ENCODE peak calls at places on chromosomes 11 and 22, in ten cellular contexts. K is RPMI8226; B is T-helper 1 cell; L is amniotic epithelial cell; C is NCI-H1436; T is activated CD8-positive, alpha-beta T cell treated with anti-CD3 and anti-CD28 coated beads for 36 hours; W is left kidney; J is CD8-positive, alpha-beta T cell; H is fibroblast of lung; S is H9. Y is an unnamed sample.

GRCh38 chr11:130846606-130847005 is 69.7 kb downstream of the SNX19 start:
- DNase-seq in L (no peak), B (no peak), H (no peak), C (no peak), S (no peak), J (no peak), K (peak), T (no peak), W (no peak), Y (no peak)

GRCh38 chr22:50399751-50400331 is 56.7 kb downstream of the PPP6R2 start:
- DNase-seq in S (peak), W (peak), B (no peak), T (peak), K (peak), L (peak), H (no peak), C (no peak), J (peak), Y (peak)

GRCh38 chr11:77819921-77820564 is 479 bp downstream of the RSF1 start:
- DNase-seq in S (peak), B (peak), J (peak), C (peak), H (peak), T (peak), W (peak), K (peak), L (peak), Y (peak)

GRCh38 chr11:32400196-32400595 is 35.1 kb downstream of the WT1 start:
- DNase-seq in B (no peak), J (no peak), C (no peak), S (peak), H (peak), L (peak), K (no peak), T (no peak), W (no peak), Y (no peak)

GRCh38 chr22:47806894-47807293 is 1044.4 kb downstream of the TBC1D22A start:
- DNase-seq in W (no peak), L (no peak), T (no peak), K (no peak), S (no peak), H (no peak), B (no peak), C (no peak), J (no peak), Y (no peak)

GRCh38 chr22:45869448-45869847 is 107.5 kb downstream of the WNT7B start:
- DNase-seq in J (no peak), W (no peak), S (no peak), L (no peak), H (no peak), B (no peak), K (no peak), C (no peak), T (no peak), Y (no peak)

GRCh38 chr11:44104472-44105294 is 9.2 kb downstream of the EXT2 start:
- DNase-seq in C (no peak), K (no peak), J (no peak), S (peak), T (no peak), L (peak), H (peak), W (no peak), B (no peak), Y (no peak)

GRCh38 chr11:26137651-26138050 is 194.3 kb upstream of the ANO3 start:
- DNase-seq in T (no peak), K (no peak), L (no peak), C (no peak), B (no peak), S (no peak), W (no peak), J (no peak), H (peak), Y (no peak)

GRCh38 chr11:94694309-94695060 is 73.7 kb upstream of the AMOTL1 start:
- DNase-seq in T (no peak), J (no peak), C (no peak), S (no peak), K (no peak), L (no peak), B (no peak), W (peak), H (no peak), Y (no peak)

GRCh38 chr11:72144807-72145565 is 9.5 kb downstream of the FOLR3 start:
- DNase-seq in C (no peak), J (no peak), L (peak), B (no peak), W (no peak), H (peak), T (no peak), K (no peak), S (no peak), Y (no peak)

GRCh38 chr11:12715941-12716340 is 41.7 kb downstream of the TEAD1 start:
- DNase-seq in W (no peak), K (no peak), C (no peak), H (no peak), T (no peak), B (no peak), S (no peak), L (no peak), J (no peak), Y (no peak)

GRCh38 chr22:17198188-17199130 is 20.8 kb downstream of the ADA2 start:
- DNase-seq in T (no peak), J (no peak), H (no peak), B (no peak), K (no peak), C (peak), W (peak), S (peak), L (no peak), Y (no peak)

GRCh38 chr11:130801287-130802146 is 114.8 kb downstream of the SNX19 start:
- DNase-seq in C (no peak), L (no peak), W (peak), B (no peak), S (no peak), H (peak), J (no peak), T (no peak), K (peak), Y (no peak)

GRCh38 chr11:77752518-77752917 is 68.0 kb downstream of the RSF1 start:
- DNase-seq in S (peak), B (no peak), K (no peak), T (no peak), W (peak), L (peak), J (no peak), H (peak), C (no peak), Y (no peak)

GRCh38 chr11:67732045-67732787 is 57.8 kb upstream of the ALDH3B2 start:
- DNase-seq in W (peak), L (no peak), T (peak), S (peak), J (peak), B (no peak), K (no peak), H (no peak), C (peak), Y (peak)

GRCh38 chr11:128686745-128687177 is 7.1 kb upstream of the FLI1 start:
- DNase-seq in L (peak), B (no peak), J (peak), T (peak), W (peak), C (no peak), S (peak), H (peak), K (peak), Y (no peak)

GRCh38 chr11:11628651-11629050 is 6.8 kb upstream of the GALNT18 start:
- DNase-seq in B (no peak), W (no peak), J (no peak), S (no peak), T (no peak), K (no peak), L (no peak), C (no peak), H (no peak), Y (no peak)

GRCh38 chr11:76798656-76799055 is 15.5 kb downstream of the TSKU start:
- DNase-seq in L (no peak), K (no peak), B (no peak), J (no peak), W (no peak), C (no peak), T (no peak), H (no peak), S (no peak), Y (no peak)

GRCh38 chr22:27139935-27140493 is 482.6 kb downstream of the MIAT start:
- DNase-seq in K (no peak), H (peak), L (peak), W (peak), C (no peak), S (no peak), J (no peak), B (no peak), T (no peak), Y (no peak)

GRCh38 chr11:70737816-70738630 is 339.7 kb downstream of the CTTN start:
- DNase-seq in S (no peak), B (no peak), T (no peak), K (no peak), L (no peak), J (no peak), C (no peak), W (no peak), H (no peak), Y (no peak)

GRCh38 chr11:94599510-94599909 is 32.3 kb downstream of the PIWIL4 start:
- DNase-seq in B (no peak), J (no peak), T (no peak), C (no peak), H (no peak), W (no peak), L (no peak), S (no peak), K (no peak), Y (no peak)

GRCh38 chr22:46374663-46375474 is 39.4 kb downstream of the TRMU start:
- DNase-seq in J (no peak), W (no peak), C (no peak), T (no peak), B (no peak), S (no peak), L (no peak), K (no peak), H (no peak), Y (no peak)

GRCh38 chr11:75100314-75100713 is 3.6 kb upstream of the OR2AT4 start:
- DNase-seq in L (peak), B (no peak), W (no peak), S (no peak), K (no peak), J (no peak), H (no peak), T (peak), C (no peak), Y (peak)